ENCODE peak calls at places on chromosome 6, in eight cellular contexts. T, M, F, B, G, S, Q and L are unnamed samples.

GRCh38 chr6:45541934-45542333 is 164.2 kb upstream of the SUPT3H start:
- DNase-seq in B (no peak), T (no peak), M (peak), F (no peak), S (no peak), G (no peak), Q (no peak), L (no peak)

GRCh38 chr6:157225575-157225995 is 97.7 kb downstream of the TMEM242 start:
- DNase-seq in Q (no peak), S (no peak), G (no peak), T (no peak), F (no peak), B (no peak), M (no peak), L (no peak)

GRCh38 chr6:140912686-140913085 is 1220.0 kb upstream of the GJE1 start:
- DNase-seq in S (no peak), G (peak), B (no peak), F (no peak), M (no peak), Q (no peak), T (no peak), L (no peak)

GRCh38 chr6:142406131-142406530 is 104.3 kb downstream of the ADGRG6 start:
- DNase-seq in F (no peak), M (no peak), T (no peak), S (no peak), B (no peak), Q (no peak), G (no peak), L (no peak)

GRCh38 chr6:69294407-69294806 is 502.4 kb downstream of the LMBRD1 start:
- DNase-seq in B (no peak), T (no peak), F (peak), Q (no peak), G (no peak), S (no peak), M (no peak), L (no peak)

GRCh38 chr6:148317739-148318138 is 24.9 kb upstream of the SASH1 start:
- DNase-seq in M (no peak), F (no peak), B (no peak), T (no peak), G (no peak), Q (no peak), S (no peak), L (no peak)

GRCh38 chr6:168336967-168337366 is 17.4 kb upstream of the DACT2 start:
- DNase-seq in F (no peak), S (no peak), B (no peak), G (no peak), T (no peak), M (no peak), Q (no peak), L (no peak)

GRCh38 chr6:144215402-144215931 is 65.2 kb downstream of the STX11 start:
- DNase-seq in F (peak), M (peak), B (peak), G (peak), Q (peak), T (no peak), S (no peak), L (peak)

GRCh38 chr6:1575213-1576041 is 34.3 kb upstream of the FOXC1 start:
- DNase-seq in M (peak), F (no peak), G (no peak), Q (no peak), S (peak), T (no peak), B (no peak), L (peak)

GRCh38 chr6:140586426-140587061 is 1212.1 kb upstream of the CITED2 start:
- DNase-seq in T (no peak), Q (no peak), G (no peak), S (no peak), F (no peak), B (peak), M (no peak), L (no peak)

GRCh38 chr6:125511809-125512341 is 210.1 kb upstream of the HDDC2 start:
- DNase-seq in F (no peak), Q (no peak), T (no peak), M (peak), G (peak), S (peak), B (no peak), L (no peak)

GRCh38 chr6:100988391-100988999 is 107.4 kb upstream of the ASCC3 start:
- DNase-seq in Q (peak), F (no peak), B (no peak), T (no peak), G (no peak), S (no peak), M (no peak), L (no peak)

GRCh38 chr6:97668716-97669115 is 385.7 kb upstream of the MMS22L start:
- DNase-seq in Q (no peak), B (no peak), F (peak), M (no peak), G (no peak), T (peak), S (no peak), L (no peak)

GRCh38 chr6:168838000-168838399 is 397.0 kb downstream of the SMOC2 start:
- DNase-seq in S (no peak), M (no peak), G (no peak), T (no peak), B (no peak), Q (no peak), F (no peak), L (no peak)

GRCh38 chr6:167770291-167770955 is 56.3 kb upstream of the AFDN start:
- DNase-seq in Q (no peak), G (no peak), F (no peak), S (no peak), T (no peak), B (no peak), M (no peak), L (no peak)

GRCh38 chr6:44528716-44529115 is 141.2 kb downstream of the CDC5L start:
- DNase-seq in G (no peak), F (no peak), T (no peak), S (no peak), B (no peak), Q (no peak), M (no peak), L (no peak)

GRCh38 chr6:33990061-33990541 is 155.8 kb downstream of the GRM4 start:
- DNase-seq in M (no peak), F (no peak), B (no peak), G (no peak), Q (peak), S (no peak), T (no peak), L (no peak)

GRCh38 chr6:166901626-166902025 is 54.7 kb downstream of the RNASET2 start:
- DNase-seq in G (no peak), M (no peak), F (no peak), B (no peak), Q (no peak), S (no peak), T (no peak), L (no peak)

GRCh38 chr6:139888691-139889122 is 514.3 kb upstream of the CITED2 start:
- DNase-seq in B (no peak), M (no peak), S (no peak), F (no peak), Q (peak), T (peak), G (no peak), L (no peak)

GRCh38 chr6:47457370-47457769 is 20.2 kb upstream of the CD2AP start:
- DNase-seq in Q (no peak), B (no peak), T (no peak), F (no peak), M (no peak), S (no peak), G (no peak), L (no peak)

GRCh38 chr6:86832686-86833085 is 104.6 kb upstream of the HTR1E start:
- DNase-seq in G (no peak), M (no peak), S (no peak), F (no peak), T (no peak), Q (no peak), B (no peak), L (no peak)

GRCh38 chr6:165010556-165011535 is 298.6 kb downstream of the C6orf118 start:
- DNase-seq in G (peak), F (no peak), M (no peak), B (no peak), S (peak), T (no peak), Q (no peak), L (no peak)

GRCh38 chr6:88166901-88167624 is 916 bp upstream of the CNR1 start:
- DNase-seq in B (no peak), M (no peak), T (peak), F (no peak), S (no peak), G (no peak), Q (peak), L (no peak)

GRCh38 chr6:89895273-89895874 is 1.1 kb downstream of the GJA10 start:
- DNase-seq in M (peak), T (peak), B (no peak), G (peak), F (no peak), S (peak), Q (peak), L (peak)

GRCh38 chr6:136963259-136963658 is 41.2 kb downstream of the SLC35D3 start:
- DNase-seq in G (no peak), M (no peak), Q (no peak), F (no peak), B (no peak), S (no peak), T (no peak), L (no peak)

GRCh38 chr6:87755697-87756671 is 54.0 kb upstream of the AKIRIN2 start:
- DNase-seq in F (no peak), G (peak), Q (peak), M (peak), T (no peak), S (peak), B (no peak), L (no peak)

GRCh38 chr6:27495386-27496135 is 22.7 kb upstream of the ZNF184 start:
- DNase-seq in B (peak), M (peak), T (peak), F (no peak), S (peak), G (peak), Q (peak), L (peak)

GRCh38 chr6:111013144-111013905 is 31.5 kb downstream of the RPF2 start:
- DNase-seq in F (no peak), T (no peak), M (no peak), Q (no peak), G (no peak), B (no peak), S (no peak), L (peak)

GRCh38 chr6:148713896-148714295 is 32.9 kb upstream of the UST start:
- DNase-seq in F (no peak), Q (no peak), B (no peak), T (no peak), G (no peak), S (no peak), M (no peak), L (no peak)